ENCODE peak calls at places on chromosome 3, in four cellular contexts. U, Y, I and H are unnamed samples.

GRCh38 chr3:196868297-196868661 is 559 bp downstream of the SENP5 start:
- DNase-seq in Y (peak; percentile 20), I (no peak), U (peak; percentile 3), H (no peak)

GRCh38 chr3:126677862-126678549 is 23.1 kb upstream of the TXNRD3 start:
- DNase-seq in I (no peak), Y (no peak), U (no peak), H (no peak)

GRCh38 chr3:178966299-178967183 is 105.1 kb downstream of the ZMAT3 start:
- DNase-seq in I (no peak), U (no peak), Y (peak; percentile 68), H (no peak)

GRCh38 chr3:42014443-42014945 is 52.6 kb upstream of the ULK4 start:
- DNase-seq in I (no peak), U (no peak), Y (peak; percentile 42), H (no peak)

GRCh38 chr3:149703474-149703873 is 45.6 kb upstream of the WWTR1 start:
- DNase-seq in I (no peak), Y (no peak), U (no peak), H (no peak)

GRCh38 chr3:50221413-50222168 is 14.4 kb upstream of the GNAI2 start:
- DNase-seq in Y (no peak), U (no peak), I (no peak), H (no peak)

GRCh38 chr3:188926741-188927650 is 244.8 kb upstream of the TPRG1 start:
- DNase-seq in U (no peak), I (no peak), Y (peak; percentile 89), H (no peak)

GRCh38 chr3:17232442-17232841 is 347.7 kb downstream of the PLCL2 start:
- DNase-seq in I (no peak), U (no peak), Y (no peak), H (no peak)

GRCh38 chr3:183301937-183302580 is 49.0 kb downstream of the B3GNT5 start:
- DNase-seq in Y (no peak), U (no peak), I (no peak), H (no peak)

GRCh38 chr3:107523361-107524213 is 825 bp downstream of the BBX start:
- DNase-seq in Y (peak; percentile 44), I (no peak), U (peak; percentile 31), H (peak; percentile 35)

GRCh38 chr3:31981206-31982181 is at the start of the genes OSBPL10 and ZNF860:
- DNase-seq in Y (peak; percentile 89), U (no peak), I (peak; percentile 81), H (no peak)

GRCh38 chr3:175029828-175030227 is 170.7 kb downstream of the NAALADL2 start:
- DNase-seq in U (no peak), Y (no peak), I (no peak), H (no peak)

GRCh38 chr3:134625885-134626741 is 24.7 kb downstream of the KY start:
- DNase-seq in I (no peak), Y (no peak), U (no peak), H (no peak)

GRCh38 chr3:46454606-46455005 is 10.1 kb downstream of the LTF start:
- DNase-seq in U (no peak), Y (no peak), I (no peak), H (no peak)

GRCh38 chr3:105836533-105836932 is 32.3 kb downstream of the CBLB start:
- DNase-seq in U (no peak), Y (peak; percentile 56), I (peak; percentile 74), H (no peak)

GRCh38 chr3:125960456-125961288 is 8.3 kb upstream of the ROPN1B start:
- DNase-seq in U (no peak), Y (no peak), I (no peak), H (no peak)

GRCh38 chr3:133662256-133662773 is 574 bp upstream of the TOPBP1 start:
- DNase-seq in I (no peak), Y (peak; percentile 68), U (no peak), H (no peak)

GRCh38 chr3:170233532-170233931 is 11.3 kb downstream of the PRKCI start:
- DNase-seq in I (peak; percentile 68), U (no peak), Y (peak; percentile 89), H (no peak)

GRCh38 chr3:158522737-158523136 is 48.3 kb upstream of the MLF1 start:
- DNase-seq in I (no peak), Y (no peak), U (no peak), H (no peak)

GRCh38 chr3:98550833-98551232 is 19.1 kb downstream of the GPR15 start:
- DNase-seq in U (no peak), I (no peak), Y (no peak), H (no peak)

GRCh38 chr3:85159376-85159775 is 200.6 kb downstream of the CADM2 start:
- DNase-seq in U (no peak), I (no peak), Y (no peak), H (no peak)

GRCh38 chr3:13121553-13122001 is 48.3 kb upstream of the IQSEC1 start:
- DNase-seq in U (no peak), Y (no peak), I (no peak), H (no peak)

GRCh38 chr3:192875971-192876565 is 41.6 kb downstream of the MB21D2 start:
- DNase-seq in U (no peak), I (no peak), Y (no peak), H (no peak)

GRCh38 chr3:60636846-60637245 is 614.4 kb downstream of the FHIT start:
- DNase-seq in Y (peak; percentile 78), I (no peak), U (no peak), H (no peak)

GRCh38 chr3:141795719-141796435 is 32.7 kb downstream of the GRK7 start:
- DNase-seq in Y (no peak), U (peak; percentile 29), I (no peak), H (peak; percentile 46)

GRCh38 chr3:149678365-149678948 is 20.6 kb upstream of the WWTR1 start:
- DNase-seq in I (no peak), U (no peak), Y (no peak), H (no peak)

GRCh38 chr3:32175607-32176197 is 62.8 kb upstream of the CMTM8 start:
- DNase-seq in U (peak; percentile 40), I (peak; percentile 23), Y (peak; percentile 53), H (peak; percentile 13)

GRCh38 chr3:3015472-3016089 is 94.6 kb downstream of the IL5RA start:
- DNase-seq in Y (peak; percentile 74), I (no peak), U (no peak), H (no peak)

GRCh38 chr3:48634661-48635221 is 520 bp downstream of the SLC26A6 start:
- DNase-seq in Y (peak; percentile 58), I (no peak), U (peak; percentile 32), H (peak; percentile 23)

GRCh38 chr3:53114412-53115074 is 15.7 kb downstream of the RFT1 start:
- DNase-seq in I (no peak), U (no peak), Y (no peak), H (no peak)

GRCh38 chr3:194256040-194256945 is 94.8 kb downstream of the CPN2 start:
- DNase-seq in U (no peak), Y (no peak), I (no peak), H (no peak)

GRCh38 chr3:187694801-187695200 is 7.6 kb downstream of the RTP2 start:
- DNase-seq in I (no peak), Y (no peak), U (no peak), H (no peak)

GRCh38 chr3:113231827-113232253 is 20.5 kb downstream of the BOC start:
- DNase-seq in I (no peak), Y (peak; percentile 94), U (no peak), H (no peak)

GRCh38 chr3:124700880-124701684 is 29.2 kb upstream of the UMPS start:
- DNase-seq in U (no peak), I (peak; percentile 18), Y (peak; percentile 37), H (no peak)